ENCODE peak calls at places on chromosome 20, in nine cellular contexts. R, M, D, C, W, O, T, S and L are unnamed samples.

GRCh38 chr20:869606-870005 is 36.1 kb downstream of the FAM110A start:
- ATAC-seq in R (no peak), M (no peak), T (no peak), C (no peak), O (no peak), D (no peak), S (no peak), W (no peak), L (no peak)

GRCh38 chr20:5039255-5039657 is 37.9 kb upstream of the SLC23A2 start:
- ATAC-seq in R (no peak), C (no peak), T (no peak), S (peak), W (peak), O (peak), M (no peak), D (no peak), L (peak)

GRCh38 chr20:51715028-51715872 is 52.9 kb downstream of the ATP9A start:
- ATAC-seq in T (no peak), M (no peak), C (no peak), S (peak), O (no peak), W (no peak), R (no peak), D (no peak), L (peak)

GRCh38 chr20:49448917-49449316 is 33.6 kb downstream of the KCNB1 start:
- ATAC-seq in W (no peak), M (no peak), T (no peak), R (no peak), C (no peak), O (no peak), D (no peak), S (no peak), L (no peak)

GRCh38 chr20:49046087-49046900 is at the start of gene CSE1L:
- ATAC-seq in W (peak), C (peak), R (peak), T (peak), O (peak), M (peak), S (peak), D (peak), L (peak)

GRCh38 chr20:62258499-62259293 is 20.4 kb downstream of the OSBPL2 start:
- ATAC-seq in S (no peak), C (no peak), W (no peak), O (no peak), R (peak), T (peak), D (peak), M (peak), L (no peak)

GRCh38 chr20:63402178-63402859 is 41.2 kb upstream of the CHRNA4 start:
- ATAC-seq in R (no peak), D (no peak), O (no peak), M (no peak), T (no peak), W (no peak), C (no peak), S (no peak), L (no peak)

GRCh38 chr20:28562510-28562898 is 2695.0 kb upstream of the DEFB115 start:
- ATAC-seq in M (no peak), O (no peak), C (no peak), D (no peak), R (no peak), T (no peak), S (no peak), W (no peak), L (no peak)

GRCh38 chr20:24994470-24995368 is 2.2 kb upstream of the APMAP start:
- ATAC-seq in W (peak), T (peak), S (peak), R (peak), O (peak), C (peak), D (peak), M (peak), L (peak)

GRCh38 chr20:4794846-4795245 is 73.1 kb downstream of the PRND start:
- ATAC-seq in M (peak), S (peak), O (no peak), R (no peak), T (peak), D (no peak), C (no peak), W (no peak), L (no peak)

GRCh38 chr20:38092260-38092857 is 58.8 kb downstream of the RPRD1B start:
- ATAC-seq in W (no peak), R (peak), T (no peak), O (no peak), S (no peak), D (peak), M (peak), C (no peak), L (no peak)

GRCh38 chr20:50366270-50367103 is 143.7 kb upstream of the PTPN1 start:
- ATAC-seq in M (peak), O (peak), W (no peak), R (peak), S (no peak), T (peak), D (peak), C (no peak), L (no peak)

GRCh38 chr20:62063601-62063980 is 2.1 kb downstream of the TAF4 start:
- ATAC-seq in C (peak), O (no peak), D (peak), T (peak), M (peak), S (no peak), W (no peak), R (peak), L (no peak)

GRCh38 chr20:50450961-50451752 is 59.0 kb upstream of the PTPN1 start:
- ATAC-seq in O (peak), D (peak), T (peak), C (peak), M (peak), R (peak), S (peak), W (peak), L (peak)

GRCh38 chr20:59123011-59123676 is 40.5 kb upstream of the ZNF831 start:
- ATAC-seq in M (no peak), O (no peak), R (no peak), D (no peak), S (peak), W (peak), C (no peak), T (no peak), L (peak)

GRCh38 chr20:21705466-21706344 is at the start of gene PAX1:
- ATAC-seq in R (peak), O (no peak), W (no peak), M (peak), C (peak), T (peak), S (no peak), D (no peak), L (no peak)

GRCh38 chr20:48831702-48832422 is 4.1 kb upstream of the PREX1 start:
- ATAC-seq in O (peak), M (peak), C (no peak), S (no peak), R (peak), W (no peak), T (peak), D (peak), L (no peak)

GRCh38 chr20:20823469-20823868 is 111.0 kb upstream of the RALGAPA2 start:
- ATAC-seq in S (no peak), T (peak), W (no peak), O (peak), C (no peak), M (peak), D (peak), R (peak), L (no peak)

GRCh38 chr20:2093883-2094282 is 7.7 kb upstream of the STK35 start:
- ATAC-seq in O (no peak), W (no peak), R (no peak), M (no peak), T (no peak), C (no peak), S (no peak), D (no peak), L (peak)

GRCh38 chr20:57849126-57849867 is 139.5 kb upstream of the PMEPA1 start:
- ATAC-seq in R (no peak), S (no peak), T (no peak), O (no peak), W (no peak), C (no peak), D (no peak), M (no peak), L (no peak)

GRCh38 chr20:62702886-62703852 is 5.5 kb upstream of the NTSR1 start:
- ATAC-seq in C (no peak), S (peak), M (no peak), T (no peak), O (peak), R (no peak), D (no peak), W (peak), L (peak)

GRCh38 chr20:46343358-46344357 is 35.4 kb upstream of the CDH22 start:
- ATAC-seq in O (peak), D (no peak), R (no peak), W (peak), C (peak), T (no peak), M (peak), S (peak), L (peak)

GRCh38 chr20:61576372-61576771 is 324.3 kb downstream of the CDH4 start:
- ATAC-seq in D (no peak), M (no peak), W (no peak), O (no peak), S (no peak), R (no peak), C (no peak), T (no peak), L (no peak)

GRCh38 chr20:33148040-33148439 is 19.9 kb upstream of the BPIFA2 start:
- ATAC-seq in S (no peak), W (no peak), D (no peak), O (no peak), C (no peak), R (no peak), M (no peak), T (no peak), L (no peak)

GRCh38 chr20:18847226-18847625 is 33.6 kb downstream of the SCP2D1 start:
- ATAC-seq in M (no peak), C (no peak), S (no peak), W (no peak), R (no peak), O (peak), T (no peak), D (no peak), L (no peak)

GRCh38 chr20:63695419-63696310 is 787 bp upstream of the TNFRSF6B start:
- ATAC-seq in W (no peak), R (peak), M (peak), S (no peak), D (peak), T (peak), C (no peak), O (no peak), L (no peak)

GRCh38 chr20:33002087-33002808 is 2.0 kb downstream of the SUN5 start:
- ATAC-seq in D (no peak), C (peak), R (no peak), O (no peak), M (no peak), T (no peak), S (no peak), W (no peak), L (no peak)

GRCh38 chr20:44761423-44761822 is 15.8 kb downstream of the KCNK15 start:
- ATAC-seq in D (no peak), S (no peak), R (peak), C (peak), O (no peak), W (no peak), T (peak), M (peak), L (no peak)